ENCODE peak calls at places on chromosomes 1 and 21, in five cellular contexts. Y, H, V, I and C are unnamed samples.

GRCh38 chr1:227759345-227760300 is 24.4 kb downstream of the SNAP47 start:
- DNase-seq in I (peak), Y (no peak), V (no peak), H (no peak), C (peak)

GRCh38 chr1:22275626-22276395 is 132.9 kb upstream of the WNT4 start:
- DNase-seq in I (peak), H (peak), Y (no peak), V (peak), C (peak)

GRCh38 chr1:247500725-247501348 is 35.4 kb downstream of the OR2C3 start:
- DNase-seq in H (no peak), Y (no peak), V (no peak), I (no peak), C (no peak)

GRCh38 chr21:38688068-38688467 is 117.7 kb upstream of the ETS2 start:
- DNase-seq in V (no peak), Y (no peak), I (no peak), H (no peak), C (no peak)

GRCh38 chr1:99806882-99807281 is 40.4 kb upstream of the FRRS1 start:
- DNase-seq in Y (no peak), H (no peak), I (no peak), V (no peak), C (no peak)

GRCh38 chr1:193179094-193179493 is 7.3 kb downstream of the B3GALT2 start:
- DNase-seq in I (no peak), Y (no peak), V (no peak), H (no peak), C (no peak)

GRCh38 chr1:206589206-206589605 is 23.1 kb downstream of the EIF2D start:
- DNase-seq in I (peak), V (no peak), H (no peak), Y (no peak), C (no peak)

GRCh38 chr1:245153645-245154428 is 948 bp upstream of the KIF26B start:
- DNase-seq in V (peak), Y (no peak), H (peak), I (peak), C (no peak)

GRCh38 chr1:18182518-18183160 is 75.0 kb downstream of the IGSF21 start:
- DNase-seq in H (peak), I (no peak), V (no peak), Y (no peak), C (no peak)

GRCh38 chr1:234919061-234919755 is 209.4 kb downstream of the TOMM20 start:
- DNase-seq in Y (no peak), V (no peak), I (no peak), H (no peak), C (no peak)

GRCh38 chr1:17795836-17796645 is 40.9 kb downstream of the ACTL8 start:
- DNase-seq in H (no peak), V (no peak), I (no peak), Y (peak), C (no peak)

GRCh38 chr1:56933161-56933560 is 32.7 kb downstream of the C8B start:
- DNase-seq in I (no peak), H (no peak), V (no peak), Y (no peak), C (no peak)

GRCh38 chr1:193740762-193741161 is 554.3 kb upstream of the B3GALT2 start:
- DNase-seq in Y (no peak), I (no peak), H (no peak), V (no peak), C (no peak)

GRCh38 chr1:21397813-21398188 is 42.1 kb upstream of the NBPF3 start:
- DNase-seq in I (no peak), V (no peak), Y (no peak), H (no peak), C (no peak)

GRCh38 chr1:8677782-8678181 is 139.7 kb downstream of the RERE start:
- DNase-seq in V (no peak), Y (no peak), I (no peak), H (no peak), C (no peak)

GRCh38 chr1:23791434-23792047 is 596 bp downstream of the LYPLA2 start:
- DNase-seq in Y (no peak), V (no peak), H (peak), I (peak), C (no peak)

GRCh38 chr1:60989745-60990718 is 92.3 kb upstream of the NFIA start:
- DNase-seq in Y (no peak), V (no peak), I (peak), H (no peak), C (no peak)

GRCh38 chr1:2334883-2335534 is 56.3 kb downstream of the MORN1 start:
- DNase-seq in Y (no peak), H (no peak), I (no peak), V (no peak), C (no peak)

GRCh38 chr1:119075614-119076013 is 64.8 kb downstream of the WARS2 start:
- DNase-seq in V (no peak), I (peak), Y (no peak), H (no peak), C (no peak)

GRCh38 chr21:21612446-21612845 is 614.2 kb downstream of the NCAM2 start:
- DNase-seq in Y (no peak), I (peak), H (no peak), V (no peak), C (no peak)

GRCh38 chr1:161364332-161364731 is 3.3 kb downstream of the CFAP126 start:
- DNase-seq in Y (no peak), H (no peak), V (no peak), I (no peak), C (no peak)

GRCh38 chr21:35352066-35352770 is 303.1 kb upstream of the RUNX1 start:
- DNase-seq in I (peak), H (no peak), Y (no peak), V (no peak), C (no peak)

GRCh38 chr1:21567241-21568005 is 58.2 kb downstream of the ALPL start:
- DNase-seq in V (no peak), I (peak), H (no peak), Y (no peak), C (no peak)

GRCh38 chr1:204740354-204740753 is 54.8 kb upstream of the LRRN2 start:
- DNase-seq in V (no peak), H (no peak), I (no peak), Y (no peak), C (no peak)

GRCh38 chr1:208179850-208180416 is 64.3 kb downstream of the PLXNA2 start:
- DNase-seq in V (no peak), Y (no peak), I (no peak), H (peak), C (no peak)

GRCh38 chr1:115505157-115505571 is 136.6 kb upstream of the VANGL1 start:
- DNase-seq in V (no peak), Y (no peak), H (no peak), I (no peak), C (no peak)

GRCh38 chr1:214848101-214848500 is 234.4 kb upstream of the KCNK2 start:
- DNase-seq in V (no peak), Y (no peak), I (no peak), H (no peak), C (no peak)

GRCh38 chr1:1435094-1435903 is at the start of gene VWA1:
- DNase-seq in V (peak), H (peak), I (peak), Y (no peak), C (no peak)

DNA sequence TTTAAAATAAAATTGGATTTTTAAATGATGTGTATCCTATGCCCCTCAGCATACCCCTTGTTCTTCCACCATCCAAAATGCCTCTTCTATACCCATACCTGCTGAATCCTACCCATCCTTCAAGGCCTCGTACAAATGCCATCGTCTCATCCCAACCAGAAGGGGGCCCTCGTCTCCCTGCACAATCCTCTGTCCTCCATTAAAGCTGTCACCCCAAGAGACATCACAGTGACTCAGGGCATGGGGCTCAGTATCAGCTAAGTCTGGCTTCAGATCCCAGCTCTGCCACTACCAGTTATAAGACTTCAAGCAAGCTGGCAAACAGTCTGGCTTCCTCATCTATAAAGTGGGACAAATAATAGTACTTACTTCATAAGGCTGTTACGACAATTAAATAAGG is 23.8 kb downstream of the IGFN1 start:
- DNase-seq in Y (no peak), I (peak), H (no peak), V (no peak), C (no peak)
- TF ChIP-seq CTCF in Y (no peak), I (no peak), H (no peak), V (no peak), C (no peak)

GRCh38 chr1:172717722-172718455 is 59.0 kb downstream of the FASLG start:
- DNase-seq in V (peak), H (no peak), I (peak), Y (no peak), C (no peak)

GRCh38 chr1:172720325-172720724 is 61.4 kb downstream of the FASLG start:
- DNase-seq in V (no peak), I (no peak), H (no peak), Y (no peak), C (no peak)

GRCh38 chr1:172723251-172723650 is 64.3 kb downstream of the FASLG start:
- DNase-seq in H (no peak), I (peak), V (no peak), Y (no peak), C (no peak)

GRCh38 chr1:172719066-172719627 is 60.2 kb downstream of the FASLG start:
- DNase-seq in Y (no peak), I (peak), H (no peak), V (no peak), C (no peak)

GRCh38 chr1:172719694-172720138 is 60.8 kb downstream of the FASLG start:
- DNase-seq in I (peak), Y (no peak), H (peak), V (peak), C (no peak)
- TF ChIP-seq CTCF in I (peak), Y (peak), H (peak), V (peak), C (peak)

GRCh38 chr21:41669533-41669830 is 97.4 kb downstream of the RIPK4 start:
- DNase-seq in H (no peak), I (no peak), V (no peak), Y (no peak), C (no peak)
- TF ChIP-seq CTCF in H (no peak), I (no peak), V (no peak), Y (no peak), C (no peak)

GRCh38 chr1:73105755-73106154 is 823.4 kb upstream of the NEGR1 start:
- DNase-seq in V (no peak), H (no peak), I (no peak), Y (no peak), C (no peak)

GRCh38 chr1:73097917-73098316 is 815.6 kb upstream of the NEGR1 start:
- DNase-seq in H (peak), Y (no peak), V (no peak), I (no peak), C (no peak)

GRCh38 chr1:73104749-73105148 is 822.4 kb upstream of the NEGR1 start:
- DNase-seq in I (no peak), H (no peak), V (no peak), Y (no peak), C (no peak)

DNA sequence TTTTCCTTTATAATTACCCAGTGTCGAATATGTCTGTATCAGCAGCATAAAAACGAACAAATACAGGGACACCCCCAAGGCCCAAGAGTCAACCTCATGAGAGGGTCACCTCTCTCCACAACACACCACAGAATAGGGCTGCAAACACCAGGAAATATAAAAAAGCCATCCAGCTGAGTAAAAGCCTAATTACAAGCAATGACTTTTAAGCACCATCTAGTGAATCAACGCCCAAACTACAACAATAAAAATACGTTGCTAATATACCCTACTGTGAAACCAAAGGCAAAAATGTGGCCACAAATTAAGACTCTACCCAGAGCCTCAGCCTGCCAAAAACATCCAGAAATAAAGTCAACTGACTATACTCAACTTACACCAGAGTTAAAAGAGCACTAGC is 817.9 kb upstream of the NEGR1 start:
- DNase-seq in H (no peak), I (no peak), Y (no peak), V (no peak), C (no peak)
- TF ChIP-seq CTCF in H (no peak), I (no peak), Y (no peak), V (no peak), C (no peak)